ENCODE peak calls at places on chromosomes 1 and 21, in eight cellular contexts. M is neural progenitor cell; K is upper lobe of right lung; Y is A673; N is mesendoderm; G is NT2/D1; W is psoas muscle; D is effector memory CD4-positive, alpha-beta T cell. B is an unnamed sample. For H3K4me1, the result is how much of the 10 kb centered on the place peaks cover.

GRCh38 chr1:114021665-114022099 is 42.4 kb downstream of the OLFML3 start:
- DNase-seq in G (no peak), W (no peak), D (no peak), K (no peak), N (no peak), M (no peak), Y (no peak), B (peak)

GRCh38 chr1:59952065-59952464 is 25.5 kb upstream of the CYP2J2 start:
- DNase-seq in K (no peak), W (no peak), G (no peak), Y (no peak), N (no peak), M (no peak), D (no peak), B (no peak)

GRCh38 chr1:41365772-41366427 is 4.7 kb downstream of the FOXO6 start:
- DNase-seq in D (no peak), G (no peak), M (peak), N (peak), K (peak), W (no peak), Y (peak), B (peak)

GRCh38 chr1:208132287-208132882 is 111.8 kb downstream of the PLXNA2 start:
- DNase-seq in W (peak), K (peak), M (peak), D (peak), G (peak), N (peak), Y (peak), B (peak)

GRCh38 chr1:247111259-247111635 is 7.1 kb upstream of the ZNF669 start:
- DNase-seq in Y (no peak), K (no peak), N (no peak), G (no peak), M (peak), D (no peak), W (no peak), B (peak)

GRCh38 chr1:151006331-151007052 is at the start of gene MINDY1:
- DNase-seq in G (peak), N (peak), K (peak), W (peak), Y (peak), M (peak), D (peak), B (peak)

GRCh38 chr1:94612555-94613204 is 71.1 kb upstream of the F3 start:
- DNase-seq in W (no peak), Y (no peak), N (no peak), K (no peak), D (no peak), G (no peak), M (no peak), B (no peak)

GRCh38 chr1:86460998-86461397 is 7.7 kb upstream of the CLCA1 start:
- DNase-seq in Y (no peak), M (no peak), N (no peak), G (no peak), W (no peak), D (no peak), K (no peak), B (no peak)

GRCh38 chr1:85583355-85584263 is 3.0 kb downstream of the CCN1 start:
- DNase-seq in N (no peak), W (no peak), D (no peak), M (no peak), G (no peak), Y (no peak), K (no peak), B (no peak)

GRCh38 chr1:226309398-226310122 is 596 bp upstream of the LIN9 start:
- DNase-seq in Y (no peak), W (no peak), K (no peak), M (peak), N (peak), D (no peak), G (no peak), B (peak)

GRCh38 chr1:62384276-62385005 is 52.4 kb upstream of the USP1 start:
- DNase-seq in D (no peak), W (no peak), Y (peak), N (no peak), K (no peak), M (no peak), G (no peak), B (peak)

GRCh38 chr1:33616780-33617179 is 144.3 kb downstream of the ZSCAN20 start:
- DNase-seq in D (no peak), N (no peak), Y (no peak), W (no peak), G (no peak), K (no peak), M (no peak), B (no peak)

GRCh38 chr1:154791292-154792278 is 78.5 kb downstream of the KCNN3 start:
- DNase-seq in N (no peak), W (peak), D (peak), M (no peak), Y (peak), G (no peak), K (no peak), B (peak)

GRCh38 chr21:34227386-34227852 is 136.4 kb upstream of the KCNE2 start:
- DNase-seq in Y (no peak), M (no peak), N (no peak), K (no peak), D (no peak), G (no peak), W (no peak), B (no peak)

GRCh38 chr1:119115301-119115700 is 25.2 kb downstream of the WARS2 start:
- DNase-seq in Y (no peak), D (no peak), G (no peak), N (no peak), K (no peak), W (no peak), M (no peak), B (no peak)

GRCh38 chr1:111988743-111989453 is 570 bp downstream of the KCND3 start:
- DNase-seq in W (peak), G (no peak), Y (no peak), K (peak), D (no peak), N (peak), M (peak), B (peak)

GRCh38 chr1:19370453-19371170 is 58.5 kb downstream of the SLC66A1 start:
- DNase-seq in K (peak), Y (no peak), G (no peak), D (no peak), N (no peak), W (no peak), M (no peak), B (no peak)

GRCh38 chr1:59903136-59903754 is 23.3 kb downstream of the CYP2J2 start:
- DNase-seq in M (peak), N (peak), Y (peak), K (no peak), W (no peak), D (no peak), G (peak), B (no peak)

GRCh38 chr1:211548321-211549091 is 30.5 kb downstream of the SLC30A1 start:
- DNase-seq in N (peak), W (no peak), M (no peak), G (peak), D (no peak), K (no peak), Y (no peak), B (no peak)

GRCh38 chr21:45282283-45283018 is 5.2 kb downstream of the POFUT2 start:
- DNase-seq in D (no peak), N (no peak), Y (no peak), M (no peak), K (peak), G (no peak), W (no peak), B (no peak)

GRCh38 chr1:157044326-157044725 is 1.2 kb downstream of the ARHGEF11 start:
- DNase-seq in Y (no peak), D (no peak), K (no peak), N (no peak), G (no peak), W (no peak), M (no peak), B (no peak)

GRCh38 chr1:218383051-218383450 is 37.9 kb downstream of the TGFB2 start:
- DNase-seq in D (no peak), K (no peak), M (no peak), Y (no peak), N (no peak), W (no peak), G (no peak), B (no peak)

GRCh38 chr1:21267191-21268077 is 22.8 kb downstream of the ECE1 start:
- DNase-seq in K (no peak), W (no peak), M (no peak), Y (no peak), G (no peak), N (no peak), D (no peak), B (no peak)
- H3K4me1 ChIP-seq in K (under half), W (under half), M (under half), Y (under half), G (under half), N (under half), D (under half), B (under half)

DNA sequence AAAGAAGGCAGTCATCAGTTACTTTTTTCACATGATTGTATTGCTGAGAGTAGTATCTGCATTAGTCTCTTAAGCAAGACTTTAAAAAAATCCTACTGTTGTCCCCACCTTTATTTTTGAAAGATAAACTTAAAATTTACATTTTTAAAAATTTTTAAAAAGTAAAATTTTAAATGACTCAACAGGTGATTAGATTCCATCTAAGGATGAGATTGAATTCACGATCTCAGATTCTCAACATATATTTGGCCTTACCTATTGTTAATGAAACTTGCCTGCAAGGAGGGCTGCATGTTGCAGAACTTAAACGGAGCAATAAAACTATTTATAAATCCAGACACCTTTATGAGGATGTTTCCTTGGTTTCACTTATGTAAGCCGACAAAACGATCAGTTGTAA is 75.2 kb downstream of the OLFML2B start:
- DNase-seq in K (no peak), M (no peak), D (no peak), N (no peak), G (no peak), W (no peak), Y (no peak), B (no peak)
- H3K4me3 ChIP-seq in K (no peak), M (no peak), D (no peak), N (no peak), G (no peak), W (no peak), Y (no peak), B (no peak)

GRCh38 chr1:39269791-39270342 is 65.4 kb downstream of the MACF1 start:
- DNase-seq in N (peak), G (no peak), K (no peak), M (peak), W (no peak), D (no peak), Y (no peak), B (peak)

GRCh38 chr1:39268112-39268581 is 63.7 kb downstream of the MACF1 start:
- DNase-seq in K (no peak), W (no peak), G (peak), Y (peak), N (peak), M (peak), D (no peak), B (peak)

GRCh38 chr1:39270368-39270767 is 65.9 kb downstream of the MACF1 start:
- DNase-seq in N (peak), M (no peak), G (no peak), Y (no peak), W (no peak), K (no peak), D (no peak), B (no peak)

GRCh38 chr1:39269349-39269748 is 64.9 kb downstream of the MACF1 start:
- DNase-seq in Y (no peak), G (no peak), M (no peak), D (no peak), W (no peak), K (no peak), N (no peak), B (no peak)

GRCh38 chr1:39268906-39269305 is 64.4 kb downstream of the MACF1 start:
- DNase-seq in N (peak), Y (no peak), D (no peak), W (no peak), M (peak), G (peak), K (no peak), B (peak)
- H3K4me1 ChIP-seq in N (under half), Y (under half), D (under half), W (under half), M (half or more), G (under half), K (half or more), B (half or more)

GRCh38 chr1:185734929-185735666 is 907 bp downstream of the HMCN1 start:
- DNase-seq in G (peak), N (peak), D (no peak), M (peak), W (no peak), K (no peak), Y (peak), B (peak)
- H3K4me3 ChIP-seq in G (peak), N (peak), D (peak), M (peak), W (peak), K (peak), Y (peak), B (peak)

GRCh38 chr1:12728391-12728790 is 12.5 kb downstream of the AADACL3 start:
- DNase-seq in N (no peak), Y (no peak), G (no peak), M (no peak), K (no peak), W (no peak), D (no peak), B (no peak)
- H3K4me1 ChIP-seq in N (under half), Y (under half), G (under half), M (under half), K (under half), W (under half), D (under half), B (under half)

DNA sequence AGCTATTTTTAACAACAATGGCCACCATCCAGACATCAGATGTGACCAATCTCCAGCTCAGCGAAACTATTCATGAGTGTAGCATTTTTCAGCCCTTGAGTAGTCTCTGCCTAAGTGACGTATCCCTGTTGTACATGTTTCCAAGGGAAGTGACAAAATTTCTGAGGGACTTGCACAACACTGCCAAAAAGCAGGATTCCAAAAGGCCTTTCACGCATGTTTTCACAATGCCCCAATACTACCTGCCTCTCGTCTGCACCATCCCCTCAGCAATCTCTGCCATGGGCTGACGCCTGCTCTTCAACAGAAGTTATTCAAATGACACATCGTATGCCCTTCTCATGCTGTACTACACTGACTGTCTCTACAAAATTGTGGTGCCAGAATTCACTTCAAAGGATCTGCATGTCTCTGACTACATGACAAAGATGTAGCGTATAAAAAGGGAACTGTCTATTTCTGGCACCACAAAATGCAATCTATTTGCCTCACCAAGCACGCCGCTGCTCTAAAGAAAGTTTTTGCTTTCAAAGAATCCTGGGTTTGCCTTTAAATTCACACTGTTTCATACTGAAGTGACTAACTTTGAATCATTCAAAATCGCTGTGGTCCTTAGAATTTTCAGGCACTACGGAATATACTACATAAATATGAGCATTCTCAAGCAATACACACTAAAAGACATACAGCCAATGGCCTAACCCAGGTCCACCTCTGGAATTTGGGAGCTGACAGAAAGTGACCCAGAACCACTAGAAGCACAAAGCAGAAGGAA is 32.9 kb downstream of the JAK1 start:
- DNase-seq in W (peak), G (no peak), K (no peak), Y (peak), D (no peak), M (no peak), N (no peak), B (no peak)
- H3K4me3 ChIP-seq in W (peak), G (no peak), K (no peak), Y (peak), D (no peak), M (no peak), N (no peak), B (no peak)

B was measured in SJCRH30.